ENCODE peak calls at places on chromosomes 3 and 15, in eight cellular contexts. One of them, this sample, is unnamed.

GRCh38 chr15:49169880-49170597 is at the start of gene GALK2:
- DNase-seq in endothelial cell of umbilical vein: peak
- DNase-seq in neural progenitor cell: peak
- DNase-seq in psoas muscle: peak
- DNase-seq in HFFc6: peak
- DNase-seq in SK-N-SH: peak
- DNase-seq in progenitor cell of endocrine pancreas: peak
- DNase-seq in testis: peak
- DNase-seq in this sample: peak

GRCh38 chr3:188439080-188439479 is 285.1 kb downstream of the LPP start:
- DNase-seq in psoas muscle: no peak
- DNase-seq in HFFc6: no peak
- DNase-seq in progenitor cell of endocrine pancreas: no peak
- DNase-seq in SK-N-SH: no peak
- DNase-seq in testis: no peak
- DNase-seq in endothelial cell of umbilical vein: peak
- DNase-seq in neural progenitor cell: no peak
- DNase-seq in this sample: no peak

GRCh38 chr3:134854285-134854684 is 59.2 kb downstream of the EPHB1 start:
- DNase-seq in SK-N-SH: no peak
- DNase-seq in testis: no peak
- DNase-seq in progenitor cell of endocrine pancreas: no peak
- DNase-seq in neural progenitor cell: no peak
- DNase-seq in psoas muscle: peak
- DNase-seq in endothelial cell of umbilical vein: no peak
- DNase-seq in HFFc6: no peak
- DNase-seq in this sample: no peak

GRCh38 chr3:32282578-32282977 is 44.1 kb downstream of the CMTM8 start:
- DNase-seq in HFFc6: no peak
- DNase-seq in endothelial cell of umbilical vein: peak
- DNase-seq in progenitor cell of endocrine pancreas: no peak
- DNase-seq in neural progenitor cell: no peak
- DNase-seq in SK-N-SH: no peak
- DNase-seq in psoas muscle: no peak
- DNase-seq in testis: no peak
- DNase-seq in this sample: no peak

GRCh38 chr15:61393949-61394348 is 164.8 kb upstream of the RORA start:
- DNase-seq in endothelial cell of umbilical vein: no peak
- DNase-seq in neural progenitor cell: no peak
- DNase-seq in testis: peak
- DNase-seq in psoas muscle: peak
- DNase-seq in HFFc6: no peak
- DNase-seq in SK-N-SH: no peak
- DNase-seq in progenitor cell of endocrine pancreas: no peak
- DNase-seq in this sample: no peak

GRCh38 chr15:60729850-60730458 is 251.0 kb upstream of the ICE2 start:
- DNase-seq in neural progenitor cell: no peak
- DNase-seq in endothelial cell of umbilical vein: no peak
- DNase-seq in progenitor cell of endocrine pancreas: no peak
- DNase-seq in SK-N-SH: no peak
- DNase-seq in HFFc6: no peak
- DNase-seq in testis: no peak
- DNase-seq in psoas muscle: no peak
- DNase-seq in this sample: no peak

GRCh38 chr3:138184994-138185393 is 2.1 kb upstream of the ARMC8 start:
- DNase-seq in endothelial cell of umbilical vein: no peak
- DNase-seq in HFFc6: peak
- DNase-seq in testis: no peak
- DNase-seq in SK-N-SH: no peak
- DNase-seq in progenitor cell of endocrine pancreas: no peak
- DNase-seq in psoas muscle: no peak
- DNase-seq in neural progenitor cell: peak
- DNase-seq in this sample: no peak

GRCh38 chr3:71400986-71401451 is 182.5 kb downstream of the FOXP1 start:
- DNase-seq in neural progenitor cell: no peak
- DNase-seq in SK-N-SH: peak
- DNase-seq in HFFc6: no peak
- DNase-seq in psoas muscle: no peak
- DNase-seq in progenitor cell of endocrine pancreas: no peak
- DNase-seq in endothelial cell of umbilical vein: no peak
- DNase-seq in testis: no peak
- DNase-seq in this sample: no peak

GRCh38 chr3:192281207-192281880 is 446.0 kb downstream of the FGF12 start:
- DNase-seq in endothelial cell of umbilical vein: no peak
- DNase-seq in psoas muscle: no peak
- DNase-seq in HFFc6: no peak
- DNase-seq in testis: no peak
- DNase-seq in neural progenitor cell: peak
- DNase-seq in progenitor cell of endocrine pancreas: no peak
- DNase-seq in SK-N-SH: no peak
- DNase-seq in this sample: no peak

GRCh38 chr15:98800437-98801233 is 152.3 kb downstream of the IGF1R start:
- DNase-seq in neural progenitor cell: peak
- DNase-seq in testis: peak
- DNase-seq in endothelial cell of umbilical vein: peak
- DNase-seq in HFFc6: peak
- DNase-seq in psoas muscle: peak
- DNase-seq in SK-N-SH: peak
- DNase-seq in progenitor cell of endocrine pancreas: peak
- DNase-seq in this sample: no peak

GRCh38 chr3:151003024-151003771 is 30.7 kb upstream of the CLRN1 start:
- DNase-seq in testis: no peak
- DNase-seq in SK-N-SH: no peak
- DNase-seq in psoas muscle: no peak
- DNase-seq in endothelial cell of umbilical vein: no peak
- DNase-seq in progenitor cell of endocrine pancreas: no peak
- DNase-seq in neural progenitor cell: no peak
- DNase-seq in HFFc6: peak
- DNase-seq in this sample: no peak

GRCh38 chr3:132606085-132606484 is 9.0 kb downstream of the ACKR4 start:
- DNase-seq in HFFc6: peak
- DNase-seq in neural progenitor cell: no peak
- DNase-seq in progenitor cell of endocrine pancreas: no peak
- DNase-seq in psoas muscle: no peak
- DNase-seq in testis: no peak
- DNase-seq in SK-N-SH: no peak
- DNase-seq in endothelial cell of umbilical vein: no peak
- DNase-seq in this sample: no peak

GRCh38 chr3:161927131-161927530 is 430.5 kb downstream of the OTOL1 start:
- DNase-seq in testis: no peak
- DNase-seq in HFFc6: no peak
- DNase-seq in progenitor cell of endocrine pancreas: no peak
- DNase-seq in SK-N-SH: no peak
- DNase-seq in psoas muscle: no peak
- DNase-seq in endothelial cell of umbilical vein: no peak
- DNase-seq in neural progenitor cell: no peak
- DNase-seq in this sample: no peak

DNA sequence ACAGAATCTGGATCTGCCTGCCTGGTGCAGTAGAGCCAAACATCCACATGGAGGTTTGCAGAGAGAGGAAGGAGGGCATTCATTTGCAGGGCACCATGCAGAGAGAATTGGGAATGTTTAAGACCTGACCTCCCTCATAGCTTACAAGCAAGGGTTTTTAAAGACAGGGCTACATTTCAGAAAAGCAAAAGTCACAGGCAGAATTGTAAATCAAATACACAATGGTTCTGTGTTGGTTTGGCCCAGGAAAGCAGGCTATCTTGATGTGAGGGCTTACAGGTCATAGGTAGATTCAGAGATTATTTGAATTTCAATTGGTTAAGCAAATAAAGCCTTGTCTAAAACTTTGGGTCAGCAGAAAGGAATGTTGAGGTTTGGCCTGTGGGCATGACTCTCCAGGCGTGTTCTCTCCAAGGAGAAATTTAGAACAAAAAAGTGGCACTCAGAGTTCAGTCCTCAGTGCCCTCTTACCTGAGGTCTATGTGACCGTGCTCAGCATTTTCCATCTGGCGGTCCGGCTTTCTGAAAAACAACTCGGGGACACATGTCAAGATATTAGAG is 91.5 kb downstream of the CD47 start:
- DNase-seq in neural progenitor cell: peak
- DNase-seq in testis: no peak
- DNase-seq in psoas muscle: no peak
- DNase-seq in HFFc6: peak
- DNase-seq in progenitor cell of endocrine pancreas: no peak
- DNase-seq in SK-N-SH: no peak
- DNase-seq in endothelial cell of umbilical vein: no peak
- DNase-seq in this sample: no peak
- TF ChIP-seq CTCF in neural progenitor cell: no peak
- TF ChIP-seq CTCF in testis: no peak
- TF ChIP-seq CTCF in psoas muscle: no peak
- TF ChIP-seq CTCF in HFFc6: no peak
- TF ChIP-seq CTCF in progenitor cell of endocrine pancreas: no peak
- TF ChIP-seq CTCF in SK-N-SH: no peak
- TF ChIP-seq CTCF in endothelial cell of umbilical vein: no peak
- TF ChIP-seq CTCF in this sample: no peak

GRCh38 chr3:155870133-155870944 is at the start of gene GMPS:
- DNase-seq in testis: peak
- DNase-seq in SK-N-SH: peak
- DNase-seq in HFFc6: peak
- DNase-seq in progenitor cell of endocrine pancreas: peak
- DNase-seq in psoas muscle: peak
- DNase-seq in endothelial cell of umbilical vein: peak
- DNase-seq in neural progenitor cell: peak
- DNase-seq in this sample: peak
- TF ChIP-seq CTCF in testis: peak
- TF ChIP-seq CTCF in SK-N-SH: peak
- TF ChIP-seq CTCF in HFFc6: peak
- TF ChIP-seq CTCF in progenitor cell of endocrine pancreas: peak
- TF ChIP-seq CTCF in psoas muscle: peak
- TF ChIP-seq CTCF in endothelial cell of umbilical vein: peak
- TF ChIP-seq CTCF in neural progenitor cell: peak
- TF ChIP-seq CTCF in this sample: no peak

GRCh38 chr3:165622356-165622755 is 214.9 kb downstream of the BCHE start:
- DNase-seq in psoas muscle: no peak
- DNase-seq in testis: no peak
- DNase-seq in HFFc6: no peak
- DNase-seq in SK-N-SH: no peak
- DNase-seq in progenitor cell of endocrine pancreas: no peak
- DNase-seq in neural progenitor cell: no peak
- DNase-seq in endothelial cell of umbilical vein: no peak
- DNase-seq in this sample: no peak
- TF ChIP-seq CTCF in psoas muscle: no peak
- TF ChIP-seq CTCF in testis: no peak
- TF ChIP-seq CTCF in HFFc6: no peak
- TF ChIP-seq CTCF in SK-N-SH: no peak
- TF ChIP-seq CTCF in progenitor cell of endocrine pancreas: no peak
- TF ChIP-seq CTCF in neural progenitor cell: no peak
- TF ChIP-seq CTCF in endothelial cell of umbilical vein: no peak
- TF ChIP-seq CTCF in this sample: no peak

DNA sequence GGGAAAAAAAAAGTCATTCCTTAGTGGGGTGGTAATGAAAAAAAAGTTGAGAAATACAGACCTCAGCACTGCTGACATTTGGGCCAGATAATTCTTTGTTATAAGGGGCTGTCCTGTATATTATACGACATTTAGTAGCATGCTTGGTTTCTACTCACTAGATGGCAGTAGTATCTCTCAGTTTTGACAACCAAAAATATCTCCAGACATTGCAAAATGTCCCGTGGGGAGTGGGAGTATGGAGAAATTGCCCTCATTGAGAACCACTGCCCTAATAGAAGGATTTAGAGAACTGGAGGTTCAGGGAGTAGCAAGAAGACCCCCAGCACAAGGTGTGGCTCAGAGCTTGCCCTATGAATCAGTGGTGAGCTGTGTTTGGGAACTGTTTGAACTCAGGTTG is 28.6 kb upstream of the TEX264 start:
- DNase-seq in testis: no peak
- DNase-seq in psoas muscle: no peak
- DNase-seq in SK-N-SH: no peak
- DNase-seq in progenitor cell of endocrine pancreas: no peak
- DNase-seq in neural progenitor cell: no peak
- DNase-seq in endothelial cell of umbilical vein: peak
- DNase-seq in HFFc6: no peak
- DNase-seq in this sample: no peak
- TF ChIP-seq CTCF in testis: peak
- TF ChIP-seq CTCF in psoas muscle: no peak
- TF ChIP-seq CTCF in SK-N-SH: peak
- TF ChIP-seq CTCF in progenitor cell of endocrine pancreas: peak
- TF ChIP-seq CTCF in neural progenitor cell: peak
- TF ChIP-seq CTCF in endothelial cell of umbilical vein: no peak
- TF ChIP-seq CTCF in HFFc6: peak
- TF ChIP-seq CTCF in this sample: no peak

GRCh38 chr15:57364282-57365007 is 11.9 kb upstream of the CGNL1 start:
- DNase-seq in endothelial cell of umbilical vein: peak
- DNase-seq in progenitor cell of endocrine pancreas: no peak
- DNase-seq in testis: no peak
- DNase-seq in psoas muscle: no peak
- DNase-seq in neural progenitor cell: peak
- DNase-seq in SK-N-SH: no peak
- DNase-seq in HFFc6: no peak
- DNase-seq in this sample: no peak
- TF ChIP-seq CTCF in endothelial cell of umbilical vein: peak
- TF ChIP-seq CTCF in progenitor cell of endocrine pancreas: peak
- TF ChIP-seq CTCF in testis: no peak
- TF ChIP-seq CTCF in psoas muscle: no peak
- TF ChIP-seq CTCF in neural progenitor cell: peak
- TF ChIP-seq CTCF in SK-N-SH: peak
- TF ChIP-seq CTCF in HFFc6: peak
- TF ChIP-seq CTCF in this sample: no peak

DNA sequence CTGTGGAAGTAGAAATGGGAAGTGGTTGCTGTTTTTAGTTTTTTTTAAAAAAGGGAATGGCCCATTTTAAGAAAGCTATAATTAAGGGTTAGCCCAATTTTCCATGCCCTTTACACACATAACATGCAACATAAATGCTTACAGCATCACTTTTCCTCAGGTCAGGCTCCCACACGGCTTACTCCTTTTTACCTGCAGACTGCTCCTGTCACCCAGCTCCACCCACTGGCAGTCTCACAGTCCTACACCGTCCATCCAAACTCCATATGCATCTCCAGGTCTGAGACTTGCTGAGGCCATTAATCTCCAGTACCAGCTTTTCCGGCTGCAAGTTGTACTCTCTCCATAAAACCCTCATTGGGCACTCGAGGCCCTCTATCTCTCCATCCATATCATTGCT is 19.7 kb downstream of the MORC1 start:
- DNase-seq in neural progenitor cell: peak
- DNase-seq in SK-N-SH: no peak
- DNase-seq in HFFc6: no peak
- DNase-seq in endothelial cell of umbilical vein: no peak
- DNase-seq in testis: no peak
- DNase-seq in progenitor cell of endocrine pancreas: no peak
- DNase-seq in psoas muscle: no peak
- DNase-seq in this sample: no peak
- TF ChIP-seq CTCF in neural progenitor cell: peak
- TF ChIP-seq CTCF in SK-N-SH: no peak
- TF ChIP-seq CTCF in HFFc6: no peak
- TF ChIP-seq CTCF in endothelial cell of umbilical vein: no peak
- TF ChIP-seq CTCF in testis: no peak
- TF ChIP-seq CTCF in progenitor cell of endocrine pancreas: peak
- TF ChIP-seq CTCF in psoas muscle: no peak
- TF ChIP-seq CTCF in this sample: no peak